ENCODE peak calls at places on chromosomes 12 and 14, in five cellular contexts. E is neuronal stem cell, L is IMR-90, X is mesenchymal stem cell, N is H1. A is an unnamed sample.

GRCh38 chr12:107355612-107356011 is 262.3 kb upstream of the CRY1 start:
- DNase-seq in N (no peak), E (no peak), L (peak), X (no peak), A (no peak)

GRCh38 chr14:95136631-95137030 is 20.7 kb downstream of the DICER1 start:
- DNase-seq in N (no peak), E (no peak), L (peak), X (peak), A (no peak)

GRCh38 chr14:102461490-102462317 is 47.9 kb downstream of the ANKRD9 start:
- DNase-seq in X (no peak), L (no peak), E (no peak), N (no peak), A (no peak)

GRCh38 chr14:103028161-103028767 is 29.1 kb downstream of the CDC42BPB start:
- DNase-seq in L (no peak), X (no peak), N (no peak), E (no peak), A (no peak)

GRCh38 chr12:131461096-131461495 is 249.8 kb upstream of the SFSWAP start:
- DNase-seq in X (no peak), L (no peak), E (no peak), N (no peak), A (no peak)

GRCh38 chr14:94612580-94613554 is 676 bp downstream of the SERPINA3 start:
- DNase-seq in E (no peak), X (no peak), N (no peak), L (peak), A (no peak)

GRCh38 chr14:77203611-77204456 is 22.2 kb downstream of the TMEM63C start:
- DNase-seq in N (no peak), L (no peak), E (no peak), X (no peak), A (no peak)

GRCh38 chr12:42588981-42589464 is 523 bp downstream of the PRICKLE1 start:
- DNase-seq in X (peak), E (peak), L (peak), N (peak), A (peak)

GRCh38 chr14:23544511-23545447 is 6.8 kb downstream of the ZFHX2 start:
- DNase-seq in L (no peak), E (no peak), N (peak), X (no peak), A (no peak)
- H3K14ac ChIP-seq in L (no peak), E (no peak), N (no peak), X (no peak), A (no peak)

GRCh38 chr12:21942377-21942703 is 1.1 kb upstream of the ABCC9 start:
- DNase-seq in E (no peak), N (peak), L (no peak), X (no peak), A (peak)
- H3K14ac ChIP-seq in E (no peak), N (no peak), L (no peak), X (no peak), A (no peak)

DNA sequence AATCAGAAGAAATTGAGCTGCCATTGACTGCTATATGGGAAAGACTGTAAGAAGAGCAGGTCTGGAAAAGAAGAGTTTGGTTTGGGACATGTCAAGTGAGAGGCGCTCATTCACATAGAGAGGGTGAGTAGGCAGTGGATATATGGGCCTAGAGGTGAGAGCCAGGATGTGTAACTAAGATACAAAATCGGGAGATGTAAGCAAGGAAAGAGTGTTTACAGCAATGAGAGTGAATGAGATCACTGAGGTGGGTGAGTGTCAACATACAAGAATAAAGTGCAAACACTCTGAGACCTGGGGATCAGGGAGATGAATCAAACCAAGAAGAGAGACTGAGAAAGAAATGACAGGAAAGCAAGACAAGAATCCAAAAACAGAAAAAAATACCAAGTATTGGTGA is 58.0 kb upstream of the RTRAF start:
- DNase-seq in L (peak), N (no peak), X (peak), E (no peak), A (no peak)
- H3K14ac ChIP-seq in L (peak), N (no peak), X (no peak), E (no peak), A (no peak)

DNA sequence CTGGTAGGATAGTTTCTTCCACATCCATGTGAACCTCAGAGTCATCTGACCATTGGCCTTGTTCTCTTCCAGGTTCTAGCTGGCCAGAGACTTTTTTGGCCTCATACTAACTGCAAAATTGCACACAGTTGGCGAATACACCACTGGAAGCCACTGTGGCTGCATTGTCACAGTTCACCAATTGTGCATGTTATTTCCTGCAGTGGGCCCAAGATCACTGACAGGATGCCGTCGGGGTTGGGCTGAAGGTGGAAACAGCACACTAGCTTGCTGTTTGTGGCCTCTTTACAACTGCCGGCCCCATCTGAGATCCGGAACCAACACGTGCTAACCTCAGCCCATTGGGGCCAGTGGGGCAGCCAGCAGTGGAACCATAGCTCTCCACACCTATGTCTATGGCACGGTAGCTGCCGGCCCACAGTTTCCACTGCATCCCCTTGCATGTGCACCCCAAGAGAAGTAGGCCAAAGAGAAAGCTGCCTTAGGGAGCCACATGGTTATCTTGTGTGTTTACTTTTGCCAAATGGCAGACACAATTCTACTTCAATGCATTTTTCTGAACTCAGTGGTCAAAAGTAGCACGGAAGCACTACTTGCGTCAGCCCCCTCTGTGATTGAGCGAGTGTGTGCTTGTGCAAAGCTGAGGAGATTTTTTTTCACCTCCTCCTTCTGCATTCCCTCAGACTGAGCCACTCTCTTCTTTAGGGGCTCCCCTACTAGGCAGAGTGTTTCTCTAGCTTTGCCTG is 464.0 kb downstream of the RAD51B start:
- DNase-seq in X (no peak), E (no peak), N (no peak), L (no peak), A (no peak)
- H3K14ac ChIP-seq in X (no peak), E (peak), N (no peak), L (peak), A (peak)

GRCh38 chr12:10211975-10212622 is 578 bp upstream of the GABARAPL1 start:
- DNase-seq in N (peak), X (peak), E (peak), L (peak), A (peak)

GRCh38 chr12:10214131-10214876 is 1.6 kb downstream of the GABARAPL1 start:
- DNase-seq in L (peak), X (peak), N (no peak), E (no peak), A (peak)

GRCh38 chr12:10212623-10213131 is at the start of gene GABARAPL1:
- DNase-seq in L (peak), N (peak), E (peak), X (peak), A (peak)

GRCh38 chr12:10214877-10215267 is 2.2 kb downstream of the GABARAPL1 start:
- DNase-seq in N (no peak), L (no peak), X (peak), E (no peak), A (no peak)

GRCh38 chr12:10213168-10214130 is 772 bp downstream of the GABARAPL1 start:
- DNase-seq in E (no peak), X (peak), L (peak), N (peak), A (peak)
- H3K14ac ChIP-seq in E (peak), X (no peak), L (peak), N (no peak), A (peak)

GRCh38 chr12:56753566-56753965 is 1.4 kb upstream of the PRIM1 start:
- DNase-seq in X (no peak), N (no peak), L (no peak), E (no peak), A (no peak)

GRCh38 chr12:56749364-56749763 is 2.8 kb downstream of the PRIM1 start:
- DNase-seq in E (no peak), L (no peak), N (no peak), X (no peak), A (no peak)

GRCh38 chr12:56749853-56750252 is 2.3 kb downstream of the PRIM1 start:
- DNase-seq in N (no peak), E (no peak), L (no peak), X (no peak), A (no peak)

GRCh38 chr12:56751712-56752598 is at the start of gene PRIM1:
- DNase-seq in L (peak), X (peak), N (peak), E (peak), A (peak)
- H3K14ac ChIP-seq in L (peak), X (no peak), N (peak), E (no peak), A (peak)

GRCh38 chr12:10722905-10723866 is at the start of gene YBX3:
- DNase-seq in E (peak), L (peak), N (peak), X (peak), A (peak)
- H3K14ac ChIP-seq in E (peak), L (peak), N (no peak), X (no peak), A (peak)

GRCh38 chr14:63904724-63905123 is 51.9 kb downstream of the SYNE2 start:
- DNase-seq in N (no peak), X (no peak), L (no peak), E (no peak), A (no peak)
- H3K14ac ChIP-seq in N (no peak), X (no peak), L (no peak), E (no peak), A (no peak)

DNA sequence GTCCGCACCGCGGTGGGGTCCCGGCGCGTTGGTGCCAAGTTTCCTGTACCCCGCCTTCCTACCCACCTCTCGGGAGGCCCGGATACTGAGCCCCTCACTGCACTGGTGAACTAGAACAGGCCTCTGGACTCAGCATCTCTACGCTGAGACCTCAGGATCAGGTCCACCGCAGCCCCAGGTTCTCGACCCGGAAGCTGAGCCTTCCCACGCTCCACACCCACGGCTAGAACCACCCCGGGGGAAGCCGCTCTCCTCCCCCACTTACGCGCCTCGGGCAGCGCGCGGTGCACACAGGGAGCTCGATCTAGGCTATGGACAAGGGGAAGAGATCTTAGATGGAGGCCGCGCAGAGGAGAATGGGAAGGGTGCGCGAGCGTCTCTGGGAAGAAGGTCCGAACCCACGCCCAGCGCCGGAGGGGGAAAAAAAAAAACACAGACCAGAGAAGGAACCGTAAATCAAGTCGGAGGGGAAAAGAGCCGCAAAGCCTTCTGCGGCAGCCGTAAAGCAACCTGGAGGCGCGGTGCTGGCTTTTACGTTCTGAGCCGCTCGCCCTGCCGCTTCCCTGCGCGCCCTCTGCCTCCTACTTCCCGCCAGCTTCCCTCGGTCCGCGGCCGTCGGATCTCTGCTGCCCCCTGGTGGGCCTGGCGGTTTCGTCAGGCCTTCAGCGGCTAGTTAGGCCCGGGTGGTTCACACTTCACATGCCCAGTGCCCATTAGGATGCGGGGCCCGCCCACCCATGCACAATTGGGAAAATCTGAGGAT is at the start of gene RAD52:
- DNase-seq in N (peak), E (peak), L (peak), X (peak), A (peak)
- H3K14ac ChIP-seq in N (no peak), E (no peak), L (peak), X (no peak), A (peak)